ENCODE peak calls at places on chromosome 5, in five cellular contexts. D, L, X, S and A are unnamed samples.
A peak's percentile ranks its signal among the peaks of the same experiment; 100 is the strongest.

GRCh38 chr5:35159370-35159742 is 70.9 kb downstream of the PRLR start:
- DNase-seq in D (peak; percentile 4), L (no peak), X (no peak), S (no peak), A (no peak)

GRCh38 chr5:144135113-144135762 is 35.2 kb downstream of the YIPF5 start:
- DNase-seq in D (no peak), L (no peak), X (no peak), S (no peak), A (no peak)

GRCh38 chr5:88666761-88667186 is 216.2 kb downstream of the MEF2C start:
- DNase-seq in D (no peak), L (no peak), X (no peak), S (no peak), A (no peak)

GRCh38 chr5:9742848-9743247 is 112.7 kb upstream of the TAS2R1 start:
- DNase-seq in D (no peak), L (no peak), X (no peak), S (no peak), A (no peak)

GRCh38 chr5:43042176-43042625 is 2.1 kb upstream of the ANXA2R start:
- DNase-seq in D (peak; percentile 76), L (peak; percentile 53), X (peak; percentile 75), S (peak; percentile 87), A (no peak)

GRCh38 chr5:135433626-135434426 is 13.3 kb downstream of the DCANP1 start:
- DNase-seq in D (peak; percentile 56), L (no peak), X (no peak), S (no peak), A (no peak)

GRCh38 chr5:33611882-33612281 is 171.1 kb downstream of the TARS1 start:
- DNase-seq in D (peak; percentile 75), L (no peak), X (no peak), S (no peak), A (no peak)

GRCh38 chr5:67163231-67163756 is 33.3 kb downstream of the CD180 start:
- DNase-seq in D (no peak), L (no peak), X (no peak), S (no peak), A (no peak)

GRCh38 chr5:33339413-33339812 is 101.4 kb upstream of the TARS1 start:
- DNase-seq in D (no peak), L (no peak), X (no peak), S (no peak), A (no peak)

GRCh38 chr5:151772868-151773561 is 1.3 kb downstream of the G3BP1 start:
- DNase-seq in D (peak; percentile 27), L (no peak), X (no peak), S (no peak), A (no peak)

GRCh38 chr5:139418804-139419203 is 14.9 kb upstream of the SPATA24 start:
- DNase-seq in D (no peak), L (no peak), X (peak; percentile 69), S (no peak), A (no peak)

GRCh38 chr5:149455889-149456409 is 76.9 kb upstream of the IL17B start:
- DNase-seq in D (peak; percentile 74), L (no peak), X (no peak), S (no peak), A (no peak)

GRCh38 chr5:136802382-136802781 is 437.0 kb upstream of the TRPC7 start:
- DNase-seq in D (no peak), L (no peak), X (peak; percentile 5), S (no peak), A (no peak)

GRCh38 chr5:94893404-94894145 is 275.1 kb downstream of the SLF1 start:
- DNase-seq in D (peak; percentile 56), L (no peak), X (peak; percentile 25), S (no peak), A (no peak)

GRCh38 chr5:36145311-36145710 is 6.4 kb downstream of the LMBRD2 start:
- DNase-seq in D (no peak), L (no peak), X (no peak), S (no peak), A (no peak)

GRCh38 chr5:35956429-35956828 is 18.0 kb upstream of the CAPSL start:
- DNase-seq in D (no peak), L (no peak), X (no peak), S (no peak), A (no peak)

GRCh38 chr5:50667079-50667652 is 729 bp downstream of the PARP8 start:
- DNase-seq in D (peak; percentile 63), L (no peak), X (peak; percentile 74), S (peak; percentile 64), A (peak; percentile 23)

GRCh38 chr5:179393078-179393477 is 47.8 kb upstream of the ADAMTS2 start:
- DNase-seq in D (peak; percentile 74), L (no peak), X (no peak), S (no peak), A (no peak)

GRCh38 chr5:161167001-161167765 is 315.2 kb upstream of the ATP10B start:
- DNase-seq in D (no peak), L (no peak), X (no peak), S (no peak), A (no peak)

GRCh38 chr5:81397169-81397568 is 3.2 kb upstream of the ACOT12 start:
- DNase-seq in D (peak; percentile 48), L (no peak), X (no peak), S (no peak), A (no peak)

GRCh38 chr5:135458356-135458755 is 6.2 kb upstream of the TIFAB start:
- DNase-seq in D (no peak), L (no peak), X (no peak), S (no peak), A (no peak)

GRCh38 chr5:133421394-133421793 is 190.9 kb downstream of the FSTL4 start:
- DNase-seq in D (no peak), L (no peak), X (peak; percentile 59), S (peak; percentile 45), A (no peak)
- TF ChIP-seq CTCF in D (no peak), L (no peak), X (peak; percentile 43), S (no peak), A (no peak)

GRCh38 chr5:122195784-122196394 is 66.5 kb downstream of the ZNF474 start:
- DNase-seq in D (peak; percentile 79), L (no peak), X (peak; percentile 63), S (no peak), A (no peak)
- TF ChIP-seq CTCF in D (peak; percentile 87), L (peak; percentile 63), X (peak; percentile 73), S (no peak), A (no peak)

DNA sequence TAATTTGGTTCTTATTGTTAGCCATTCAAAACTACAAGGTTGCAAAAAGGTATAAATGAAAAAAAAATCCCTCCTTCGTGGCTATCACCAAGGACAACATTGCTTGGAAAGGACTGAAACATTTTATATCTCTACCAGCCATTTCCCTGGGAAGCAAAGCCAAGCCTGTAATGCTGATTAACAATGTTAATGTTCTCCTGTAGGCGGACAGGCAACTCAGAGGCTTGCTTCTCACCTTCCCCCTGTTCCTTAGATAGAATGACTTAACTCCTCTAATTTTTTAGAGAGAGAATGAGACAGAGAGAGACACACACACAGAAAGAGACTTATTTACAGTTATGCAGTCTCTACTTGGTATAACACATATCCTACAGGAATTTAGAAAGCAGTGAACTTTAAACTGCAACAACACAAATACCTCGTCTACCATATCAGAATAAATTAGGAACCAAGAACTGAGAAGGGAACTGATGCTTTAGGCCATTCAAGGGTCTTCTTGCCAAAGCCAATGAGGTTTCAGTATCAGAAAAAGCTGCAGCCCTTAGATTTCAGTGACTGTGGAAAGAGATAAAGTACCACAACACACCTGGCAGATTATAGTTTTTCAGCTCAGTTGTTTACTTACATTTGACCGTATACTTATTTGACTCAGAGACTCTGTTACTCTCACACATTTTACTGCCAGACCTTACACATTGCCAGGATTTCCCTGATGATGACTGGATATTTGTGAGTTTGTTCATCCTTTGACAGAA is 20.9 kb upstream of the MAN2A1 start:
- DNase-seq in D (no peak), L (no peak), X (no peak), S (no peak), A (no peak)
- TF ChIP-seq CTCF in D (no peak), L (no peak), X (no peak), S (no peak), A (no peak)

GRCh38 chr5:80324912-80325311 is 5.1 kb downstream of the SPZ1 start:
- DNase-seq in D (no peak), L (no peak), X (no peak), S (no peak), A (no peak)
- TF ChIP-seq CTCF in D (no peak), L (no peak), X (no peak), S (no peak), A (no peak)

GRCh38 chr5:59741599-59741998 is 151.9 kb downstream of the PDE4D start:
- DNase-seq in D (no peak), L (no peak), X (no peak), S (no peak), A (no peak)

GRCh38 chr5:59745422-59745863 is 148.1 kb downstream of the PDE4D start:
- DNase-seq in D (peak; percentile 100), L (no peak), X (no peak), S (no peak), A (no peak)

GRCh38 chr5:59749782-59750520 is 143.6 kb downstream of the PDE4D start:
- DNase-seq in D (no peak), L (no peak), X (no peak), S (no peak), A (no peak)

GRCh38 chr5:59744531-59744992 is 149.0 kb downstream of the PDE4D start:
- DNase-seq in D (peak; percentile 74), L (no peak), X (no peak), S (no peak), A (no peak)

GRCh38 chr5:59746261-59746765 is 147.2 kb downstream of the PDE4D start:
- DNase-seq in D (peak; percentile 76), L (no peak), X (no peak), S (no peak), A (no peak)
- TF ChIP-seq CTCF in D (no peak), L (no peak), X (no peak), S (no peak), A (no peak)

GRCh38 chr5:84445049-84445685 is 60.5 kb upstream of the EDIL3 start:
- DNase-seq in D (no peak), L (no peak), X (no peak), S (no peak), A (no peak)

GRCh38 chr5:84453405-84453804 is 68.7 kb upstream of the EDIL3 start:
- DNase-seq in D (no peak), L (no peak), X (no peak), S (no peak), A (no peak)

GRCh38 chr5:84450617-84451414 is 66.1 kb upstream of the EDIL3 start:
- DNase-seq in D (peak; percentile 25), L (no peak), X (no peak), S (no peak), A (no peak)
- TF ChIP-seq CTCF in D (peak; percentile 27), L (peak; percentile 43), X (peak; percentile 49), S (peak; percentile 31), A (no peak)